ENCODE peak calls at places on chromosomes 12 and 14, in nine cellular contexts. F is fibroblast of pulmonary artery, L is psoas muscle, X is bronchial epithelial cell, J is GM13976, Q is lower lobe of right lung, G is gastrocnemius medialis, N is astrocyte, S is thoracic aorta. V is an unnamed sample.

GRCh38 chr12:115079760-115080159 is 395.8 kb upstream of the TBX3 start:
- DNase-seq in F (no peak), L (no peak), X (peak), J (no peak), Q (no peak), G (no peak), N (peak), S (no peak), V (no peak)

GRCh38 chr12:3133410-3133793 is 56.2 kb downstream of the TSPAN9 start:
- DNase-seq in F (peak), L (no peak), X (no peak), J (no peak), Q (no peak), G (no peak), N (no peak), S (no peak), V (no peak)

GRCh38 chr12:107992870-107993451 is 136.1 kb upstream of the WSCD2 start:
- DNase-seq in F (peak), L (no peak), X (peak), J (peak), Q (no peak), G (no peak), N (peak), S (no peak), V (no peak)

GRCh38 chr12:99027491-99027890 is 382.4 kb downstream of the APAF1 start:
- DNase-seq in F (no peak), L (no peak), X (peak), J (no peak), Q (no peak), G (no peak), N (no peak), S (no peak), V (no peak)

GRCh38 chr14:91229743-91230200 is 14.7 kb downstream of the GPR68 start:
- DNase-seq in F (peak), L (no peak), X (peak), J (peak), Q (no peak), G (no peak), N (peak), S (no peak), V (no peak)

GRCh38 chr14:94751956-94752355 is 18.0 kb downstream of the GSC start:
- DNase-seq in F (no peak), L (no peak), X (no peak), J (no peak), Q (no peak), G (no peak), N (no peak), S (no peak), V (no peak)

GRCh38 chr12:88245905-88246304 is 103.8 kb downstream of the TMTC3 start:
- DNase-seq in F (no peak), L (no peak), X (no peak), J (no peak), Q (no peak), G (no peak), N (no peak), S (no peak), V (no peak)

GRCh38 chr12:125890983-125891382 is 825.7 kb downstream of the AACS start:
- DNase-seq in F (no peak), L (no peak), X (peak), J (no peak), Q (no peak), G (no peak), N (peak), S (no peak), V (no peak)

GRCh38 chr14:77067632-77068514 is 30.2 kb upstream of the CIPC start:
- DNase-seq in F (peak), L (peak), X (peak), J (peak), Q (peak), G (peak), N (peak), S (no peak), V (no peak)

GRCh38 chr12:89622115-89622514 is 86.5 kb downstream of the ATP2B1 start:
- DNase-seq in F (no peak), L (no peak), X (no peak), J (no peak), Q (no peak), G (no peak), N (no peak), S (no peak), V (peak)

GRCh38 chr12:49342066-49342913 is 4.4 kb upstream of the DNAJC22 start:
- DNase-seq in F (peak), L (peak), X (peak), J (peak), Q (peak), G (no peak), N (peak), S (no peak), V (no peak)

GRCh38 chr14:23174266-23174665 is 9.2 kb downstream of the SLC7A8 start:
- DNase-seq in F (peak), L (no peak), X (peak), J (no peak), Q (no peak), G (no peak), N (no peak), S (no peak), V (peak)

GRCh38 chr12:30026621-30027234 is 243.0 kb upstream of the TMTC1 start:
- DNase-seq in F (peak), L (no peak), X (peak), J (no peak), Q (no peak), G (no peak), N (peak), S (no peak), V (peak)

GRCh38 chr12:41932470-41932991 is 212.1 kb downstream of the GXYLT1 start:
- DNase-seq in F (peak), L (peak), X (no peak), J (peak), Q (peak), G (peak), N (peak), S (no peak), V (peak)

GRCh38 chr12:89427508-89428156 is 75.3 kb upstream of the DUSP6 start:
- DNase-seq in F (no peak), L (no peak), X (no peak), J (no peak), Q (no peak), G (no peak), N (no peak), S (no peak), V (no peak)

GRCh38 chr12:75378354-75378753 is 12.5 kb upstream of the GLIPR1L2 start:
- DNase-seq in F (no peak), L (no peak), X (no peak), J (no peak), Q (no peak), G (no peak), N (no peak), S (no peak), V (peak)

GRCh38 chr12:65510584-65511050 is 232.1 kb downstream of the MSRB3 start:
- DNase-seq in F (peak), L (no peak), X (no peak), J (no peak), Q (no peak), G (no peak), N (peak), S (no peak), V (peak)

GRCh38 chr14:35829449-35829848 is 3.3 kb downstream of the BRMS1L start:
- DNase-seq in F (peak), L (no peak), X (no peak), J (no peak), Q (no peak), G (no peak), N (peak), S (no peak), V (no peak)

GRCh38 chr12:91685917-91686316 is 459.7 kb downstream of the BTG1 start:
- DNase-seq in F (peak), L (no peak), X (peak), J (no peak), Q (no peak), G (no peak), N (peak), S (no peak), V (peak)

GRCh38 chr12:77845831-77846230 is 15.1 kb downstream of the NAV3 start:
- DNase-seq in F (peak), L (no peak), X (peak), J (no peak), Q (no peak), G (no peak), N (peak), S (no peak), V (peak)

GRCh38 chr12:26043139-26044006 is 81.5 kb downstream of the BHLHE41 start:
- DNase-seq in F (no peak), L (no peak), X (no peak), J (no peak), Q (no peak), G (no peak), N (no peak), S (no peak), V (no peak)

GRCh38 chr14:56730468-56731145 is 79.7 kb downstream of the OTX2 start:
- DNase-seq in F (no peak), L (no peak), X (no peak), J (no peak), Q (no peak), G (no peak), N (no peak), S (no peak), V (no peak)

GRCh38 chr14:86662334-86662733 is 1132.4 kb downstream of the FLRT2 start:
- DNase-seq in F (no peak), L (no peak), X (no peak), J (no peak), Q (no peak), G (no peak), N (no peak), S (no peak), V (no peak)

GRCh38 chr12:93109794-93110203 is 180.7 kb upstream of the EEA1 start:
- DNase-seq in F (no peak), L (no peak), X (peak), J (peak), Q (no peak), G (no peak), N (no peak), S (no peak), V (no peak)

GRCh38 chr14:70658899-70659298 is 17.2 kb downstream of the TTC9 start:
- DNase-seq in F (no peak), L (no peak), X (no peak), J (no peak), Q (no peak), G (no peak), N (no peak), S (no peak), V (no peak)

GRCh38 chr12:65074932-65075331 is 46.2 kb downstream of the WIF1 start:
- DNase-seq in F (no peak), L (no peak), X (peak), J (no peak), Q (no peak), G (no peak), N (no peak), S (no peak), V (no peak)

GRCh38 chr12:118055865-118056773 is 4.9 kb downstream of the WSB2 start:
- DNase-seq in F (no peak), L (no peak), X (no peak), J (no peak), Q (no peak), G (no peak), N (no peak), S (no peak), V (no peak)

GRCh38 chr12:118058227-118058626 is 2.8 kb downstream of the WSB2 start:
- DNase-seq in F (no peak), L (no peak), X (no peak), J (no peak), Q (no peak), G (no peak), N (no peak), S (no peak), V (no peak)

GRCh38 chr12:118053071-118053985 is 7.7 kb downstream of the WSB2 start:
- DNase-seq in F (no peak), L (no peak), X (no peak), J (no peak), Q (no peak), G (no peak), N (no peak), S (no peak), V (no peak)

GRCh38 chr12:118052324-118053070 is 8.5 kb downstream of the WSB2 start:
- DNase-seq in F (peak), L (peak), X (peak), J (no peak), Q (peak), G (peak), N (peak), S (peak), V (peak)

GRCh38 chr12:118055144-118055557 is 5.8 kb downstream of the WSB2 start:
- DNase-seq in F (peak), L (peak), X (peak), J (peak), Q (peak), G (peak), N (no peak), S (no peak), V (no peak)
- TF ChIP-seq CTCF in F (peak), L (peak), X (peak), J (peak), Q (peak), G (peak), N (peak), S (peak), V (peak)

DNA sequence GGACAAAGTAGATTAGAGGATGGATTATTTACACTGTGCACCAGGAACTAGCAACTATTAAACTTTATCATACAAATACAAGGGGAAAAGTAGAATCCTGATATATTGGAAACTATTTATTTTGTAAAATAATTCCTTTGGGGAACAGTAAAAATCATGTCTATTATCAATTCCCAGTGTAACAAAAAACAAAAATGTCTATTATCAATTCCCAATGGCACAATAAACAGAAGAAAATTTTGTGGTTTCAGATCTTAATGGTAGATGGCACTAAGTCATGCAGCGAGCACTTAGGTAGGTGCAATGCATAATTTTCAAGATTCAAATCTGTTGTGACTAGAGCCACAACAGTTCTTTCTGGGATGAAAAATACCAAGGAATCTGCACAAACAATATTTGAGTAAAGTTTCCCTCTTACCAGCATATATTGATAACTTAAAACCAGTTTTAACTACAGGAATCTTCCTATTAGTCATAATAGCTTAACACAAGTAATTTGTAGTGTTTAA is 13.7 kb downstream of the CFL2 start:
- DNase-seq in F (no peak), L (no peak), X (no peak), J (no peak), Q (no peak), G (no peak), N (no peak), S (no peak), V (no peak)
- TF ChIP-seq CTCF in F (no peak), L (no peak), X (no peak), J (no peak), Q (no peak), G (no peak), N (no peak), S (no peak), V (no peak)

GRCh38 chr12:109739747-109740693 is 26.4 kb downstream of the FAM222A start:
- DNase-seq in F (no peak), L (peak), X (no peak), J (no peak), Q (peak), G (peak), N (no peak), S (no peak), V (no peak)
- TF ChIP-seq CTCF in F (peak), L (no peak), X (no peak), J (no peak), Q (no peak), G (no peak), N (no peak), S (no peak), V (peak)

DNA sequence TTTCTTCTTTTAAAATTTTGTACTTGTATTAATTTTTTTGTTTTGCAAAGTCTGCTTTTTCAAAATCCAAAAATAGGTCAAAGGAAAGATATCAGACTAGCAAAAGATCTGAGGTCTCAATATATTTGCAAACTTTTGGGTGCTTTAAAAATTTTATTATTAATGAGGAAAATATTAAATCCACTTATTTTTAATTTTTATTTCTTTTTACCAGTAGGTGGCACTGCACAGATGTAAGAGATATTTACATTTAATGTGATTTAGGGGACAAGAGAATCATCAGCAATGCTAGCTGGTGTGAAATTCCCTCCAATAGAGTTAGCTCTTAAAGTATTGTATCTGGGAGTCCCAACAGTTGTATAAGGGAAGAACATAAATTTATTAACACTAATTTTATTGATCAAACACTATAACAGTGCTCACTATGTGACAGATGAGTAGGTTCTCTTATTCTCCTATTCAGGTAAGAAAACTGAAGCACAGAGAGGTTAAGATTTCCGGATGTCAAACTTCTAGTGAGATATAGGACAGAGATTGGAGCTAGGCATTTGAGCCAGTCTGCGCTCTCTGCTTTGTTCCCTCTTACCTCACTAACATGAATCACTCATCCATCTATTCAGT is 30.5 kb downstream of the ALX1 start:
- DNase-seq in F (peak), L (no peak), X (peak), J (no peak), Q (no peak), G (no peak), N (no peak), S (no peak), V (no peak)
- TF ChIP-seq CTCF in F (peak), L (peak), X (no peak), J (no peak), Q (peak), G (no peak), N (peak), S (no peak), V (peak)

GRCh38 chr12:32920506-32921085 is 24.0 kb upstream of the PKP2 start:
- DNase-seq in F (peak), L (no peak), X (peak), J (no peak), Q (no peak), G (no peak), N (peak), S (no peak), V (peak)
- TF ChIP-seq CTCF in F (no peak), L (no peak), X (no peak), J (no peak), Q (no peak), G (no peak), N (no peak), S (no peak), V (no peak)

GRCh38 chr12:60935981-60936761 is 1324.0 kb upstream of the USP15 start:
- DNase-seq in F (no peak), L (no peak), X (peak), J (no peak), Q (no peak), G (no peak), N (no peak), S (no peak), V (no peak)
- TF ChIP-seq CTCF in F (no peak), L (no peak), X (peak), J (no peak), Q (no peak), G (no peak), N (no peak), S (no peak), V (no peak)